ENCODE peak calls at places on chromosome 5, in four cellular contexts. T is fibroblast of lung, S is cardiac muscle cell, M is ovary. D is an unnamed sample. For H3K4me1, the result is how much of the 10 kb centered on the place peaks cover.

GRCh38 chr5:92849798-92850197 is 731.2 kb downstream of the NR2F1-AS1 start:
- DNase-seq in T (no peak), S (no peak), M (no peak), D (no peak)

GRCh38 chr5:77946381-77947050 is 170.4 kb upstream of the TBCA start:
- DNase-seq in T (no peak), S (no peak), M (no peak), D (no peak)

GRCh38 chr5:57538341-57538955 is 55.8 kb upstream of the ACTBL2 start:
- DNase-seq in T (peak), S (peak), M (no peak), D (no peak)

GRCh38 chr5:74517700-74518099 is 122.8 kb downstream of the ENC1 start:
- DNase-seq in T (peak), S (peak), M (no peak), D (no peak)

GRCh38 chr5:113090336-113091106 is 113.9 kb downstream of the DCP2 start:
- DNase-seq in T (no peak), S (peak), M (peak), D (no peak)

GRCh38 chr5:147403659-147404640 is 105.9 kb downstream of the DPYSL3 start:
- DNase-seq in T (peak), S (peak), M (peak), D (no peak)

GRCh38 chr5:125298258-125298657 is 551.8 kb upstream of the ZNF608 start:
- DNase-seq in T (no peak), S (no peak), M (no peak), D (no peak)

GRCh38 chr5:39473156-39473779 is 48.5 kb upstream of the DAB2 start:
- DNase-seq in T (peak), S (peak), M (no peak), D (no peak)

GRCh38 chr5:73828465-73828864 is 202.5 kb downstream of the ARHGEF28 start:
- DNase-seq in T (no peak), S (no peak), M (no peak), D (no peak)

GRCh38 chr5:168404366-168404765 is 81.9 kb upstream of the RARS1 start:
- DNase-seq in T (peak), S (peak), M (no peak), D (no peak)

GRCh38 chr5:98108497-98108896 is 665.0 kb upstream of the RGMB start:
- DNase-seq in T (peak), S (peak), M (no peak), D (no peak)

GRCh38 chr5:122882836-122883235 is 37.4 kb downstream of the SNX24 start:
- DNase-seq in T (peak), S (peak), M (no peak), D (no peak)

GRCh38 chr5:72505539-72505938 is 1.7 kb downstream of the ZNF366 start:
- DNase-seq in T (no peak), S (no peak), M (no peak), D (no peak)

GRCh38 chr5:5192681-5193080 is 52.6 kb downstream of the ADAMTS16 start:
- DNase-seq in T (no peak), S (no peak), M (no peak), D (no peak)

GRCh38 chr5:107875834-107876233 is 205.1 kb upstream of the EFNA5 start:
- DNase-seq in T (peak), S (peak), M (no peak), D (no peak)

GRCh38 chr5:172102913-172103629 is 85.0 kb downstream of the STK10 start:
- DNase-seq in T (peak), S (peak), M (no peak), D (no peak)

GRCh38 chr5:178141550-178141949 is 10.7 kb downstream of the RMND5B start:
- DNase-seq in T (no peak), S (no peak), M (no peak), D (no peak)

GRCh38 chr5:130198927-130199326 is 294.7 kb downstream of the CHSY3 start:
- DNase-seq in T (peak), S (peak), M (no peak), D (peak)

GRCh38 chr5:177501874-177502678 is 4.7 kb upstream of the PDLIM7 start:
- DNase-seq in T (no peak), S (no peak), M (no peak), D (no peak)

GRCh38 chr5:177453852-177454396 is 7.3 kb downstream of the PRR7 start:
- DNase-seq in T (no peak), S (peak), M (no peak), D (no peak)

GRCh38 chr5:124742983-124743533 is 3.4 kb downstream of the ZNF608 start:
- DNase-seq in T (peak), S (peak), M (peak), D (no peak)

GRCh38 chr5:128498844-128499455 is 39.1 kb downstream of the FBN2 start:
- DNase-seq in T (peak), S (peak), M (no peak), D (no peak)

GRCh38 chr5:145937432-145938250 is 1.3 kb downstream of the SH3RF2 start:
- DNase-seq in T (no peak), S (no peak), M (no peak), D (no peak)

GRCh38 chr5:124043456-124043855 is 531.5 kb downstream of the CSNK1G3 start:
- DNase-seq in T (no peak), S (no peak), M (no peak), D (peak)

GRCh38 chr5:27474395-27474794 is 436.0 kb upstream of the CDH9 start:
- DNase-seq in T (no peak), S (no peak), M (no peak), D (no peak)

GRCh38 chr5:122434120-122434519 is 122.1 kb downstream of the SNCAIP start:
- DNase-seq in T (no peak), S (no peak), M (no peak), D (no peak)

GRCh38 chr5:36904677-36905076 is 28.1 kb downstream of the NIPBL start:
- DNase-seq in T (no peak), S (no peak), M (no peak), D (no peak)

GRCh38 chr5:34680896-34681295 is 24.8 kb downstream of the RAI14 start:
- DNase-seq in T (no peak), S (no peak), M (no peak), D (no peak)

GRCh38 chr5:34685485-34686197 is 29.5 kb downstream of the RAI14 start:
- DNase-seq in T (peak), S (peak), M (no peak), D (no peak)

GRCh38 chr5:34684980-34685352 is 28.8 kb downstream of the RAI14 start:
- DNase-seq in T (no peak), S (no peak), M (no peak), D (no peak)

GRCh38 chr5:34684281-34684979 is 28.3 kb downstream of the RAI14 start:
- DNase-seq in T (peak), S (peak), M (no peak), D (no peak)

DNA sequence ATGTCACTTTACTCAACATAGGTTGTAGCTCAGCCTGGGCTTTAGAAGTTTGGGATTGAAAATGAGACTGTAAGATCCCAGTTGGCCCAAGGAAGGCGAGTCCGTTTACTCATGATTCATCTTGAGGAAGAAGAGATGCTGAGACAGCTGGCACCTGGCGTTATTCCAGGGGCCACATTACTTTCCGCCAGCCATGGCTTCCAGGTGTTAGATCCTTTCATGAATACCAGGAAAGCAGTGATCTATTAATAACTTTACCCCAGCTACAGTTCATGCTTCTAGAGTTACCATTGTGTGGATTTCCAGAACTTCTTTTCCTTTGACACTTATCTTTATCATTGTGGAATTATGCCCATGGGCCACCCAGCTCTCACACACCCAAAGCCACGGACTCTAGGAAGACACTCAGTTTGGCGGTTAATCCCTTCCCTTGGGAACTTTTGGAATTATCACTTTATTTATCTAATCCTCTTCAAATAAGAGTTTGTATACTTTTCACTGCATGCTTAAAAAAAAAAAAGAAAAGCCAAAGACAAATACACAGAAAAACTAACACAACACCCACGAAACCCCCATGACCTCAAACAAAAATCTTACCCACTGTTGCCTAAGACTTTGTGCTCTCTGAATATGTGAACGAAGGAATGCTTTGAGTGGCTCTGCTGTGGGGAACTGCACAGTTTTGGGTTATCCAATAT is 26.9 kb downstream of the RAI14 start:
- DNase-seq in T (no peak), S (no peak), M (no peak), D (no peak)
- H3K4me1 ChIP-seq in T (under half), S (under half), M (under half), D (under half)

GRCh38 chr5:8826491-8826890 is 719.4 kb downstream of the SEMA5A start:
- DNase-seq in T (no peak), S (no peak), M (no peak), D (no peak)

GRCh38 chr5:8829322-8830029 is 716.4 kb downstream of the SEMA5A start:
- DNase-seq in T (peak), S (peak), M (no peak), D (no peak)

GRCh38 chr5:8825161-8825757 is 720.6 kb downstream of the SEMA5A start:
- DNase-seq in T (no peak), S (no peak), M (no peak), D (no peak)

GRCh38 chr5:8828596-8829321 is 717.1 kb downstream of the SEMA5A start:
- DNase-seq in T (no peak), S (peak), M (no peak), D (no peak)

DNA sequence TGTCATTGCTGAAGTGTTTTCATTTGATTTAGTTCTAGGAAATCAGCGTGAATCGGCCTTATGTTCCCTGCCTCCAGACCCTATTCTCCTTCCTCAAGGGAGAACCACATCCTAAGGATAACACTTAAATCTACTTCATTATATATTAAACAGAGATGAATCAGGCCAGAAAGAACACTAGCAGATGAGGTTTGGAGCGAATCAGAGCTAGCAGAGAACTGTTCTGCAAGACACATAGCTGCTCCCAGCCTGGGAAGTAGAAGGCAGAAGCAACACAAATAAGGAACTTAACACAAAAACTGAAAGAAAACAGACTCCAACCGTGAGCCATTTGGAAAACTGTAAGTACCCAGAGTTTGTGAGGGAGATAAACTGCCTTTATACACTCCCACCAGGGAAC is 718.2 kb downstream of the SEMA5A start:
- DNase-seq in T (peak), S (peak), M (no peak), D (no peak)
- H3K27ac ChIP-seq in T (peak), S (no peak), M (no peak), D (no peak)

GRCh38 chr5:157544623-157544989 is 31.0 kb downstream of the ADAM19 start:
- DNase-seq in T (no peak), S (no peak), M (no peak), D (no peak)
- H3K4me1 ChIP-seq in T (half or more), S (under half), M (under half), D (under half)

GRCh38 chr5:155952486-155953105 is 374.4 kb upstream of the SGCD start:
- DNase-seq in T (no peak), S (no peak), M (no peak), D (no peak)

GRCh38 chr5:155960177-155960576 is 366.8 kb upstream of the SGCD start:
- DNase-seq in T (no peak), S (no peak), M (no peak), D (no peak)

GRCh38 chr5:155959082-155959481 is 367.9 kb upstream of the SGCD start:
- DNase-seq in T (no peak), S (no peak), M (no peak), D (no peak)

GRCh38 chr5:155953335-155953734 is 373.6 kb upstream of the SGCD start:
- DNase-seq in T (no peak), S (no peak), M (no peak), D (no peak)

GRCh38 chr5:155954739-155955445 is 372.1 kb upstream of the SGCD start:
- DNase-seq in T (peak), S (no peak), M (no peak), D (no peak)
- H3K27ac ChIP-seq in T (peak), S (no peak), M (no peak), D (no peak)

DNA sequence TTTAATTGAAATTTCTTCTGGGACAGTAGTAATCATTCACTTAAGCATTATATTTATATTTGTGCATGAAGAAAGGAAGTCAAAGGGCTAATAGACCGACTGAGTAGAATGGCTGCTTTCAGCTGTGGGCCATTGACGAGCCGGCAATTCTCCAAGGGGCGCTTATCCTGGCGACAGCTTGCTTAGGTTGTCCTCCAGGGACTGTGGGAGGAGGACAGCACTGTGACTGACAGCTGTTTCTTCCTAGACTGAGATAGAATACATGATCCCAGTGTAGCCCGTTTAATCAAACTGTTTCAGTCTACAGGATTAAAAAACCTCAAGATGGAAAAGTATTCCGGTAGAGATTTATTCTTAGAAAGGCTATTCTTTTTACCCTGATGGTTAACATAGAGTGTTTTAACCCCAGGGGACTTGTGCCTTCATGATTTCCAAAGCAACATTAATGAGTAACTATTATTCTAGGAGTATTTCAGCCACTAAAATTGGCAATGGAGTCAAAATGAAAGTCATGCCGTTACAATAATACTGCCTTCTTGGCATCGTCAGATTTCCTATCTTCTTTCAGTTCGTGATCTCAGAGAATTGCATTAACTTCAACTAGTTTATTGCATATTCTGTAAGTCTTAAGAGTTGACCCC is 943.0 kb upstream of the WWC1 start:
- DNase-seq in T (no peak), S (no peak), M (no peak), D (no peak)
- H3K4me1 ChIP-seq in T (under half), S (under half), M (under half), D (under half)

D was measured in iPS DF 6.9.